ENCODE peak calls at places on chromosome 5, in four cellular contexts. J, E, N and M are unnamed samples.

GRCh38 chr5:145856285-145856818 is 16.5 kb downstream of the GRXCR2 start:
- DNase-seq in E (peak; percentile 81), J (peak; percentile 83), N (peak; percentile 89), M (peak; percentile 91)

GRCh38 chr5:51396797-51397196 is 13.5 kb downstream of the ISL1 start:
- DNase-seq in E (no peak), N (no peak), J (no peak), M (no peak)

GRCh38 chr5:151095341-151096000 is 14.6 kb upstream of the TNIP1 start:
- DNase-seq in E (no peak), N (no peak), J (no peak), M (peak; percentile 47)

GRCh38 chr5:136332213-136332612 is 33.1 kb downstream of the TRPC7 start:
- DNase-seq in N (no peak), E (no peak), J (no peak), M (no peak)

GRCh38 chr5:143554918-143555477 is 151.5 kb upstream of the NR3C1 start:
- DNase-seq in E (no peak), N (no peak), J (peak; percentile 84), M (no peak)

GRCh38 chr5:149767278-149767550 is 37.1 kb downstream of the PPARGC1B start:
- DNase-seq in N (no peak), J (no peak), E (no peak), M (no peak)

GRCh38 chr5:128331261-128331660 is 206.8 kb downstream of the FBN2 start:
- DNase-seq in E (no peak), N (no peak), J (no peak), M (no peak)

GRCh38 chr5:9456435-9457042 is 89.3 kb downstream of the SEMA5A start:
- DNase-seq in N (no peak), J (peak; percentile 97), E (no peak), M (no peak)

GRCh38 chr5:72556351-72557146 is 49.3 kb upstream of the ZNF366 start:
- DNase-seq in E (peak; percentile 89), J (peak; percentile 56), N (peak; percentile 90), M (peak; percentile 93)

GRCh38 chr5:181186902-181187499 is 18.0 kb downstream of the TRIM7 start:
- DNase-seq in J (no peak), E (no peak), N (no peak), M (no peak)

GRCh38 chr5:34008721-34009120 is 871 bp upstream of the AMACR start:
- DNase-seq in J (no peak), E (no peak), N (no peak), M (no peak)

GRCh38 chr5:126610616-126611015 is 9.9 kb downstream of the PHAX start:
- DNase-seq in E (peak; percentile 19), J (no peak), N (peak; percentile 6), M (no peak)

GRCh38 chr5:67297376-67297775 is 100.8 kb upstream of the CD180 start:
- DNase-seq in J (no peak), E (no peak), N (no peak), M (no peak)

GRCh38 chr5:172117977-172118701 is 69.9 kb downstream of the STK10 start:
- DNase-seq in N (no peak), J (no peak), E (no peak), M (no peak)

GRCh38 chr5:62562867-62563266 is 15.8 kb upstream of the LRRC70 start:
- DNase-seq in J (no peak), N (no peak), E (no peak), M (peak; percentile 46)

GRCh38 chr5:58187473-58188286 is 272.2 kb downstream of the PLK2 start:
- DNase-seq in J (no peak), E (no peak), N (no peak), M (no peak)

GRCh38 chr5:116573617-116574431 is 799 bp downstream of the SEMA6A start:
- DNase-seq in N (no peak), J (no peak), E (no peak), M (peak; percentile 41)

DNA sequence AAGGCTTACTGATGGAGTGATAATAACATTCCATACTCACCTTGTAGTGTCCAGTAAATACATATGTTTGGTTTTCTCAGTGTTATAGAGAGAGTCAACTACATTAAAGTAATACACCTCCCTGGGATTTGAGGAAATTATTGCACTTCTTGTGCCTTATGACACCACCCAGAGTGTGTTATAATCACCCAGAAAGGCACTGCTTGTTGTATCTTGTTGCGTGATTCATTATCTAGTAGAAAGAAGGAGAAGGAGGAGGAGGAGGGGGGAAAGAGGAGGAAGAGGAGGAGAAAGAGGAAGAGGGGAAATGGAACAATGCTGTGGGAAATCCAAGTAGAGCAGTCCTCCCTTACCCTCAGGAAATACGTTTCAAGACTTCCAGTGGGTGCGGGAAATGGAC is 661.8 kb upstream of the WWC1 start:
- DNase-seq in E (no peak), J (no peak), N (no peak), M (no peak)
- H3K56ac ChIP-seq in E (no peak overlapping the region), J (no peak overlapping the region), N (no peak overlapping the region), M (no peak overlapping the region)

GRCh38 chr5:134411228-134411545 is 494 bp downstream of the CDKN2AIPNL start:
- DNase-seq in J (no peak), E (no peak), N (no peak), M (no peak)
- H3K56ac ChIP-seq in J (peak overlapping the region; percentile 46), E (no peak overlapping the region), N (no peak overlapping the region), M (peak overlapping the region; percentile 95)

GRCh38 chr5:131758520-131758900 is 38.3 kb downstream of the FNIP1 start:
- DNase-seq in J (peak; percentile 57), E (no peak), N (no peak), M (peak; percentile 2)

GRCh38 chr5:131756942-131757341 is 39.9 kb downstream of the FNIP1 start:
- DNase-seq in J (no peak), E (no peak), N (no peak), M (no peak)

GRCh38 chr5:131759704-131760103 is 37.1 kb downstream of the FNIP1 start:
- DNase-seq in N (no peak), J (no peak), E (no peak), M (no peak)

GRCh38 chr5:131760793-131761192 is 36.0 kb downstream of the FNIP1 start:
- DNase-seq in E (no peak), J (no peak), N (no peak), M (no peak)

DNA sequence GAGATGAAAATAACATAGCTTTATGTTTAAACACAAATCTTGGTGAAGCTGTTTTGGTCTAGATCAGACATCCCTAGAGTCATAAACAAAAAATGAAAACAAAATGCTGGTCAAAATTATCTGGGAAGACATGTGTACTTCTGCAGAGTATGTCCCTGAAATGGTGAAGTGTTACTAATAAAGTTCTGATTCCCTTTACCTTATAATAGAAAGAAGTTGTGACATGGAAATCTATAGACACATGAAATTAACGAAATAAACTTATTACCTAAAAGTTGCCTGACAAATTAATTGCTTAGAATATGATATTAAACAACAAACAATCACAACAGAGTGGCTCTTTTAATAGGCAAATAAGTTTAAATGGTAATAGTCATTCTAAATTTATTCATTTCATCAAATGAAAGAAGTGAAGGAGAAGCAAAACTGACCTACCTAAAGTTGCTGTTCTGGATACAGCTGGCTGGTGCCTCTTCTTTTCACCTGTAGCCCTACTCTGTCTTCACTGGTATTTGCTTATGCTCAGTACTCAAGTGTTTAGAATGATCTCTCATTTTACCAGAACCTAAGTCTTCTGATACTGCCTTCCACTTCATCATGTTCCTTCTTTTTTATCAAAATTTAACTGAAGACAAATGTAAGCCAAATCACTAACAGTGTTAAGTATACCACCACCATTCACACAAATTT is 38.8 kb downstream of the FNIP1 start:
- DNase-seq in J (no peak), N (no peak), E (no peak), M (no peak)
- H3K56ac ChIP-seq in J (no peak overlapping the region), N (no peak overlapping the region), E (no peak overlapping the region), M (no peak overlapping the region)

DNA sequence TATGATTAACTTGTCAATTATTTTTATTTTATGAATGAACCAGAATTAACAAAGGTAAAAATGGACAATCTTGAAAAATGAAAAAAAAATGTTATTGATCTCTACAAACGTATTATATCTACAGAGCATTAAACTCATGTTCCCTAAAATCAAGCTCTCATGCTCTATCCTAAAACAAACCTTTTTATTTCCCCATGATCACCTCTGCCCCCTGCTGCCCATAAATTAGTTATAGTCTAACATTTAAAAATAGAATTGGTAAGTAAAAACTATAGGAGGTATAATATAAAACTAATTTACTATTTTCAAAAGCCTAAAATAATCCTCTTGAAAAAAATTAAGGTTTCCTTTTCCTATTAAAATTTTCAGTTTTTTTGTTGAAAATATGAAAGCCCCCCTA is 168.0 kb upstream of the POU5F2 start:
- DNase-seq in J (no peak), E (no peak), N (no peak), M (no peak)
- H3K56ac ChIP-seq in J (no peak overlapping the region), E (no peak overlapping the region), N (no peak overlapping the region), M (no peak overlapping the region)

GRCh38 chr5:169700611-169701010 is 63.5 kb downstream of the DOCK2 start:
- DNase-seq in N (no peak), E (no peak), J (no peak), M (no peak)

GRCh38 chr5:169702726-169703481 is 65.8 kb downstream of the DOCK2 start:
- DNase-seq in J (no peak), E (no peak), N (no peak), M (peak; percentile 11)

GRCh38 chr5:169703803-169704202 is 66.7 kb downstream of the DOCK2 start:
- DNase-seq in E (no peak), J (no peak), N (no peak), M (peak; percentile 46)

GRCh38 chr5:169705322-169705721 is 68.2 kb downstream of the DOCK2 start:
- DNase-seq in N (no peak), E (no peak), J (no peak), M (no peak)

DNA sequence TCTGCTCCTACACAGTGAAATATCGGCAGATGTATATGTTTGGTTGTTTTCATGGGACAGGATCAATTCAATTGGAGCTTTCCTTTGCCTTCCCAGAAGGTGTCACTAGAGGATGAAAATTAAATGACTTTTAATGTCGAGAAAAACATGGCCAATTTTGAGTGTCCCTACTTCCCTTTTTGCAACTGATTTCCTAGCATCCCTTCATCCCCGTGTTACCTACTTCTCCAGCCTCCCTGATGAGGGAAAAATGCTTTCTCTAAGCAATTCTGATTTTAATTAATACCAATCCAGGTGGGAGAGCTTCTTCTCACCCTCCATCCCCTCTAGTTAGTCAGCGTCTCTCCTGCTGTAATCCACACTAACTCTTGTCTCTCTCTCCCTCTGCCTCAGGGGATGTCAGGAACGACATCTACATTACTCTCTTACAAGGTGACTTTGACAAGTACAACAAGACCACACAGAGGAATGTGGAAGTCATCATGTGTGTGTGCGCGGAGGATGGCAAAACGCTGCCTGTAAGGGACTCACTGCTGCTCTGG is 64.9 kb downstream of the DOCK2 start:
- DNase-seq in N (no peak), J (peak; percentile 64), E (no peak), M (peak; percentile 70)
- H3K56ac ChIP-seq in N (no peak overlapping the region), J (peak overlapping the region; percentile 11), E (no peak overlapping the region), M (peak overlapping the region; percentile 68)

GRCh38 chr5:59231221-59231931 is 648.5 kb downstream of the RAB3C start:
- DNase-seq in E (no peak), J (no peak), N (no peak), M (no peak)
- H3K56ac ChIP-seq in E (no peak overlapping the region), J (no peak overlapping the region), N (no peak overlapping the region), M (no peak overlapping the region)